ENCODE peak calls at places on chromosome 17, in four cellular contexts. V is tibial artery, L is A673, G is GM23338. F is an unnamed sample.

GRCh38 chr17:35235917-35236316 is 7.0 kb upstream of the SLFN5 start:
- DNase-seq in V (no peak), G (no peak), L (no peak), F (no peak)

GRCh38 chr17:4522661-4523060 is 24.0 kb downstream of the SPNS2 start:
- DNase-seq in V (no peak), G (no peak), L (no peak), F (no peak)

GRCh38 chr17:6969323-6969726 is 26.5 kb upstream of the ALOX12 start:
- DNase-seq in L (no peak), V (no peak), G (no peak), F (no peak)

GRCh38 chr17:27455569-27455913 is 707 bp upstream of the KSR1 start:
- DNase-seq in L (no peak), V (no peak), G (no peak), F (no peak)

GRCh38 chr17:57554826-57555635 is 190.1 kb downstream of the CCDC182 start:
- DNase-seq in L (peak; percentile 64), G (peak; percentile 27), V (no peak), F (no peak)

GRCh38 chr17:36599546-36600250 is 1.7 kb upstream of the MRM1 start:
- DNase-seq in V (no peak), G (no peak), L (no peak), F (no peak)

GRCh38 chr17:30921544-30922196 is at the start of gene ADAP2:
- DNase-seq in V (peak; percentile 68), L (no peak), G (peak; percentile 75), F (no peak)

GRCh38 chr17:14940946-14941280 is 324.2 kb downstream of the PMP22 start:
- DNase-seq in G (no peak), V (no peak), L (no peak), F (no peak)

GRCh38 chr17:7574176-7574953 is 5.1 kb upstream of the CD68 start:
- DNase-seq in L (no peak), G (no peak), V (no peak), F (no peak)

GRCh38 chr17:5557990-5558389 is 26.3 kb downstream of the NLRP1 start:
- DNase-seq in L (no peak), G (no peak), V (no peak), F (no peak)

GRCh38 chr17:78226752-78227454 is 4.5 kb upstream of the TMEM235 start:
- DNase-seq in V (no peak), L (no peak), G (no peak), F (no peak)

GRCh38 chr17:50274142-50274944 is at the start of gene TMEM92:
- DNase-seq in G (peak; percentile 96), L (peak; percentile 65), V (peak; percentile 70), F (peak; percentile 65)

GRCh38 chr17:72984145-72984924 is 108.2 kb downstream of the SLC39A11 start:
- DNase-seq in V (no peak), G (no peak), L (no peak), F (no peak)

GRCh38 chr17:45170976-45171337 is 9.3 kb downstream of the HEXIM2 start:
- DNase-seq in L (no peak), G (no peak), V (peak; percentile 91), F (no peak)

GRCh38 chr17:66018786-66019185 is 173.1 kb downstream of the CEP112 start:
- DNase-seq in G (no peak), V (no peak), L (no peak), F (no peak)

GRCh38 chr17:72666519-72666874 is 426.0 kb downstream of the SLC39A11 start:
- DNase-seq in L (no peak), V (no peak), G (peak; percentile 20), F (no peak)

GRCh38 chr17:60231691-60232090 is 81.9 kb downstream of the CA4 start:
- DNase-seq in G (no peak), V (no peak), L (peak; percentile 59), F (no peak)

GRCh38 chr17:7710341-7710740 is 5.3 kb downstream of the EFNB3 start:
- DNase-seq in G (no peak), V (no peak), L (no peak), F (no peak)

GRCh38 chr17:68903294-68903693 is 51.9 kb downstream of the ABCA8 start:
- DNase-seq in L (no peak), G (no peak), V (no peak), F (no peak)

GRCh38 chr17:63480826-63481487 is 4.1 kb downstream of the ACE start:
- DNase-seq in V (no peak), L (peak; percentile 53), G (no peak), F (no peak)

GRCh38 chr17:233473-233941 is 52.1 kb upstream of the DOC2B start:
- DNase-seq in G (no peak), L (no peak), V (peak; percentile 60), F (no peak)

GRCh38 chr17:79473111-79473835 is 137.6 kb downstream of the RBFOX3 start:
- DNase-seq in V (no peak), G (no peak), L (no peak), F (no peak)

GRCh38 chr17:73697872-73698271 is 53.6 kb upstream of the SDK2 start:
- DNase-seq in L (no peak), G (peak; percentile 28), V (no peak), F (no peak)

GRCh38 chr17:32349503-32349853 is 479 bp upstream of the ZNF207 start:
- DNase-seq in V (no peak), G (peak; percentile 27), L (no peak), F (no peak)

GRCh38 chr17:69430488-69430887 is 16.0 kb downstream of the MAP2K6 start:
- DNase-seq in G (no peak), V (no peak), L (no peak), F (no peak)

GRCh38 chr17:45346255-45347015 is 29.6 kb upstream of the MAP3K14 start:
- DNase-seq in L (no peak), G (no peak), V (no peak), F (peak; percentile 58)

GRCh38 chr17:11644265-11645212 is 46.3 kb downstream of the DNAH9 start:
- DNase-seq in L (peak; percentile 94), V (no peak), G (peak; percentile 71), F (peak; percentile 67)

GRCh38 chr17:77228224-77229215 is 87.8 kb downstream of the SEC14L1 start:
- DNase-seq in G (no peak), L (no peak), V (no peak), F (no peak)

GRCh38 chr17:77222356-77222755 is 81.6 kb downstream of the SEC14L1 start:
- DNase-seq in L (peak; percentile 73), G (no peak), V (no peak), F (no peak)

GRCh38 chr17:77225246-77225645 is 84.5 kb downstream of the SEC14L1 start:
- DNase-seq in V (no peak), L (no peak), G (no peak), F (no peak)

GRCh38 chr17:77227461-77228223 is 86.9 kb downstream of the SEC14L1 start:
- DNase-seq in L (no peak), G (no peak), V (no peak), F (no peak)

DNA sequence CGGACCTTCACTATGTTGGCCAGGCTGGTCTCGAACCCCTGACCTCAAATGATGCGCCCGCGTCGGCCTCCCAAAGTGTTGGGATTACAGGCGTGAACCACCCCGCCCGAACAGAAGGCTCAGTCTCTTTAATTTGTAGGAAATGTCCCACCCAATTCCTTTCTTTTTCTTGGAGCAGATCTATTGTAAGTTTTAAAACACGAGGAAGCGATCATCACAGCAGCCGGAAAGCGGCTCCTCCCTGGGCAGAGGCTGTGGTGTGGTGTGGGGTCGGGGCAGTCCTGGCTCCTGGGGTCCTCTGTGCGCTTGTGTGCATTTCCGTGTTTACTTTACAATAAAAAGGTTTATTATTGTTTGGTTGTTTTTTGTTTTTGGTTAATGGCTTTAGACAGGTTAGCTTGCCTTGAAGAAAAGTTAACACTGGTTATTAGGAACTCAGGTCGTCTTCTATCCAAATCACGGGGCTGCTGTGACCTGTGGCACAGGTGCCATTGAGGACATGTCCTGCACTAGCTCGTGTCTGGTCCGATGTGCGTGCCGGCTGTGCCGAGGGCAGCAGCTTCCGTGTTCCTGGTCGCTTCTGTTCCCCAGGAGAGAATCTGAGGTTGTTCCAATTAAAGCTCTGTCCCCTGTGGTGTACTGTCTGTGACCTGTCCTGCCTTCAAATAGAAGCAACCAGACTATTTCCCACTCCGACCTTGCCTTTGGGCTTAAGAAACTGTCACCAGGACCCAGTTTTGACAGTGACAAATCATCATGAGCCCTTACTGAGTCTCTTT is 83.1 kb downstream of the SEC14L1 start:
- DNase-seq in V (no peak), L (no peak), G (no peak), F (no peak)
- H3K27ac ChIP-seq in V (no peak overlapping the region), L (no peak overlapping the region), G (no peak overlapping the region), F (no peak overlapping the region)

DNA sequence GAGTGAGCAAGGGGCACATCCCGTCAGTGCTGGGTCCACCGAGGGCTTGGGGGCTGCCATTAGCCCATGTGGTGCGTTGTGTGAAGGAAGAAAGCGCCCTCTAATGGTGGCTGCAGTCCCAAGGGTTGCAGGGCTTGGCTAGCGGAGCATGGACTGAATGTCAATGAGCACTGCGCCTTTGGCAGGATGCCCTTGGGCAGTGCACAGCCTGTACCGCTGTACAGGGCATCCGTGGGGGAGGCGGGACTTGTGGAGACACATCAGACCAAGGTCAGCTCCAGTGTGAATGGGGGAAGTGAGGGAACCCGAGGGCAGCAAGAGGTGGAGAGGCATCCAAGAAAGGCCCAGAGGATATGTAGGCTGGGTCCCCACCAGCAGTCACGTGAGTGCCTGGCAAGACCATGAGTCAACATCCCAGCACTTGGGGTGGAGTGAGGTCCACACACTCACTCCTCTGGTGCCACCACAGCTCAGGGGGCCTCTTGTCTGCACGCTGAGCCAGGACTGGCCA is 75.5 kb upstream of the MED9 start:
- DNase-seq in G (peak; percentile 80), V (no peak), L (peak; percentile 30), F (no peak)
- TF ChIP-seq CTCF in G (peak; percentile 69), V (no peak), L (peak; percentile 53), F (no peak)

GRCh38 chr17:40495140-40495539 is 6.3 kb downstream of the TNS4 start:
- DNase-seq in L (no peak), G (no peak), V (no peak), F (no peak)
- H3K27ac ChIP-seq in L (no peak overlapping the region), G (no peak overlapping the region), V (no peak overlapping the region), F (no peak overlapping the region)

GRCh38 chr17:75498726-75499213 is 16.6 kb downstream of the CASKIN2 start:
- DNase-seq in G (peak; percentile 47), L (no peak), V (no peak), F (no peak)
- TF ChIP-seq CTCF in G (no peak), L (no peak), V (no peak), F (no peak)

GRCh38 chr17:47857551-47858410 is 6.8 kb upstream of the SP6 start:
- DNase-seq in L (no peak), V (no peak), G (peak; percentile 63), F (no peak)

GRCh38 chr17:47860396-47860795 is 9.4 kb upstream of the SP6 start:
- DNase-seq in V (no peak), L (no peak), G (no peak), F (no peak)

GRCh38 chr17:47866941-47867340 is 16.0 kb upstream of the SP6 start:
- DNase-seq in V (no peak), G (no peak), L (no peak), F (no peak)

GRCh38 chr17:47864791-47865216 is 13.8 kb upstream of the SP6 start:
- DNase-seq in L (peak; percentile 61), G (no peak), V (no peak), F (no peak)

GRCh38 chr17:47862621-47863440 is 11.9 kb upstream of the SP6 start:
- DNase-seq in L (no peak), V (no peak), G (no peak), F (no peak)
- H3K27ac ChIP-seq in L (no peak overlapping the region), V (no peak overlapping the region), G (no peak overlapping the region), F (no peak overlapping the region)

DNA sequence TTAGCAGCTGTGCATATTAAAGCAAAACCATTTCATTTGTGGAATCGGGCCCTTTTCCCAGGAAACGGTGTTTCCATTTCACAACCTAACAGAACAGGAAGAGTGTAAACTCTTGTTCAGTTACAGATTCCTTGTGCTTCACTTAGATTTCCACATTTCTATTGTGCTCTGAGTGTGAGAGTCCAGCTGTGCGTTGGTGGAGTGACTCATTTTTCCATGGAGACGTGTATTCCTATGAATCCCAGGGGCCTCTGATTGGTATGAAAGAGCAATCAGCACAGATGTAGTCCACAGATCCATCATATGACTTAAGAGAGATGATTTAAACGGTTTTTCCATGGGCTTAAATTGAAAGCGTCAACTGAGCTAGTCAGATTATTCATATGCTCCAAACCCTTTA is 13.3 kb upstream of the CAVIN1 start:
- DNase-seq in V (peak; percentile 75), G (no peak), L (peak; percentile 65), F (no peak)
- TF ChIP-seq CTCF in V (no peak), G (no peak), L (no peak), F (no peak)